ENCODE peak calls at places on chromosomes 3 and 15, in seven cellular contexts. P is fibroblast of lung, W is GM12865, I is astrocyte, A is NCI-H2171, N is NCI-H1436, V is keratinocyte. Q is an unnamed sample.

GRCh38 chr3:129525341-129525968 is 3.0 kb upstream of the RHO start:
- DNase-seq in A (no peak), P (peak; percentile 52), W (peak; percentile 3), I (peak; percentile 30), N (no peak), V (no peak), Q (no peak)

GRCh38 chr15:95371664-95372063 is 958.8 kb upstream of the NR2F2 start:
- DNase-seq in V (no peak), A (no peak), I (peak; percentile 28), N (no peak), W (no peak), P (peak; percentile 53), Q (no peak)

GRCh38 chr3:115239717-115240116 is 92.6 kb upstream of the ZBTB20 start:
- DNase-seq in A (peak; percentile 89), I (peak; percentile 99), W (no peak), P (peak; percentile 99), V (peak; percentile 64), N (peak; percentile 88), Q (peak; percentile 17)

GRCh38 chr3:89380006-89380405 is 272.6 kb downstream of the EPHA3 start:
- DNase-seq in I (peak; percentile 47), W (no peak), V (no peak), P (peak; percentile 61), N (no peak), A (no peak), Q (no peak)

GRCh38 chr3:72665701-72666443 is 182.4 kb downstream of the SHQ1 start:
- DNase-seq in V (no peak), W (peak; percentile 58), N (no peak), P (no peak), I (no peak), A (peak; percentile 73), Q (no peak)

GRCh38 chr3:111750278-111750884 is 108.7 kb upstream of the PHLDB2 start:
- DNase-seq in P (no peak), W (no peak), V (no peak), I (no peak), N (no peak), A (no peak), Q (no peak)

GRCh38 chr3:34260266-34260990 is 462.0 kb downstream of the PDCD6IP start:
- DNase-seq in P (peak; percentile 20), W (peak; percentile 61), N (no peak), V (no peak), A (no peak), I (peak; percentile 13), Q (no peak)

GRCh38 chr3:159804726-159805410 is 183.8 kb upstream of the IL12A start:
- DNase-seq in P (peak; percentile 87), I (peak; percentile 81), W (peak; percentile 76), A (peak; percentile 46), N (peak; percentile 80), V (no peak), Q (peak; percentile 83)

GRCh38 chr3:100102757-100103156 is 11.5 kb downstream of the FILIP1L start:
- DNase-seq in I (no peak), A (no peak), N (no peak), P (no peak), V (no peak), W (no peak), Q (no peak)

GRCh38 chr3:170419301-170420087 is 826 bp downstream of the CLDN11 start:
- DNase-seq in N (no peak), A (no peak), P (peak; percentile 54), I (peak; percentile 29), V (no peak), W (no peak), Q (no peak)

GRCh38 chr3:151925876-151926275 is 52.4 kb downstream of the SUCNR1 start:
- DNase-seq in N (no peak), P (peak; percentile 94), W (no peak), V (no peak), A (no peak), I (peak; percentile 93), Q (no peak)

GRCh38 chr15:99986297-99987118 is 253.3 kb upstream of the LYSMD4 start:
- DNase-seq in I (no peak), N (no peak), V (no peak), A (no peak), W (no peak), P (peak; percentile 10), Q (no peak)

GRCh38 chr3:111373239-111373638 is 168.8 kb upstream of the CD96 start:
- DNase-seq in W (no peak), P (no peak), I (no peak), N (no peak), V (no peak), A (no peak), Q (no peak)

GRCh38 chr15:42171795-42172194 is 15.4 kb upstream of the PLA2G4F start:
- DNase-seq in W (no peak), A (no peak), I (no peak), N (no peak), V (no peak), P (no peak), Q (no peak)

GRCh38 chr3:81692766-81693165 is 68.7 kb downstream of the GBE1 start:
- DNase-seq in W (no peak), N (no peak), V (no peak), I (no peak), A (no peak), P (no peak), Q (no peak)